ENCODE peak calls at places on chromosome 15, in ten cellular contexts. V is left lung, J is HCT116, H is heart right ventricle, N is A549, O is heart left ventricle, A is K562, L is upper lobe of right lung, R is upper lobe of left lung, X is PC-3. T is an unnamed sample.

GRCh38 chr15:25427861-25428260 is 11.0 kb downstream of the UBE3A start:
- ATAC-seq in V (no peak), J (no peak), H (no peak), N (no peak), O (no peak), A (peak; percentile 75), L (no peak), R (no peak), X (no peak), T (no peak)

GRCh38 chr15:85657132-85657531 is 137.6 kb downstream of the KLHL25 start:
- ATAC-seq in V (no peak), J (no peak), H (no peak), N (no peak), O (no peak), A (no peak), L (no peak), R (no peak), X (no peak), T (no peak)

GRCh38 chr15:61828008-61828407 is 232.2 kb downstream of the VPS13C start:
- ATAC-seq in V (no peak), J (peak; percentile 64), H (no peak), N (peak; percentile 54), O (no peak), A (peak; percentile 87), L (no peak), R (no peak), X (no peak), T (no peak)

GRCh38 chr15:77347197-77347596 is 72.7 kb downstream of the PEAK1 start:
- ATAC-seq in V (no peak), J (no peak), H (peak; percentile 28), N (no peak), O (no peak), A (no peak), L (no peak), R (no peak), X (peak; percentile 56), T (no peak)

GRCh38 chr15:56233549-56233948 is 10.1 kb downstream of the RFX7 start:
- ATAC-seq in V (no peak), J (no peak), H (no peak), N (no peak), O (no peak), A (no peak), L (no peak), R (no peak), X (no peak), T (no peak)

GRCh38 chr15:92624401-92624991 is 31.1 kb downstream of the FAM174B start:
- ATAC-seq in V (peak; percentile 53), J (no peak), H (peak; percentile 90), N (no peak), O (peak; percentile 79), A (no peak), L (peak; percentile 62), R (peak; percentile 54), X (no peak), T (peak; percentile 85)

GRCh38 chr15:93235926-93236781 is 147.1 kb upstream of the RGMA start:
- ATAC-seq in V (peak; percentile 92), J (no peak), H (peak; percentile 84), N (no peak), O (peak; percentile 90), A (no peak), L (peak; percentile 97), R (peak; percentile 95), X (no peak), T (peak; percentile 83)

GRCh38 chr15:88982946-88983342 is 69.8 kb upstream of the MFGE8 start:
- ATAC-seq in V (no peak), J (no peak), H (no peak), N (peak; percentile 16), O (no peak), A (no peak), L (no peak), R (no peak), X (no peak), T (no peak)

GRCh38 chr15:84788500-84788899 is 28.7 kb upstream of the ALPK3 start:
- ATAC-seq in V (no peak), J (no peak), H (no peak), N (no peak), O (no peak), A (no peak), L (no peak), R (no peak), X (no peak), T (no peak)

GRCh38 chr15:59360896-59361295 is 11.8 kb downstream of the MYO1E start:
- ATAC-seq in V (peak; percentile 12), J (no peak), H (no peak), N (no peak), O (no peak), A (no peak), L (peak; percentile 52), R (no peak), X (no peak), T (no peak)

GRCh38 chr15:59364238-59364637 is 8.4 kb downstream of the MYO1E start:
- ATAC-seq in V (peak; percentile 64), J (peak; percentile 37), H (no peak), N (no peak), O (peak; percentile 50), A (no peak), L (peak; percentile 87), R (peak; percentile 64), X (peak; percentile 81), T (no peak)

GRCh38 chr15:59362339-59362738 is 10.3 kb downstream of the MYO1E start:
- ATAC-seq in V (no peak), J (no peak), H (no peak), N (no peak), O (no peak), A (no peak), L (no peak), R (no peak), X (no peak), T (no peak)

GRCh38 chr15:59355730-59356129 is 16.9 kb downstream of the MYO1E start:
- ATAC-seq in V (no peak), J (no peak), H (no peak), N (no peak), O (no peak), A (no peak), L (no peak), R (no peak), X (no peak), T (no peak)

GRCh38 chr15:59360305-59360704 is 12.4 kb downstream of the MYO1E start:
- ATAC-seq in V (no peak), J (peak; percentile 55), H (no peak), N (peak; percentile 80), O (no peak), A (peak; percentile 56), L (no peak), R (no peak), X (no peak), T (no peak)
- H3K27ac ChIP-seq in V (no peak overlapping the region), J (no peak overlapping the region), H (no peak overlapping the region), N (no peak overlapping the region), O (no peak overlapping the region), A (no peak overlapping the region), L (no peak overlapping the region), R (no peak overlapping the region), X (no peak overlapping the region), T (no peak overlapping the region)

GRCh38 chr15:38274135-38274534 is 21.5 kb downstream of the SPRED1 start:
- ATAC-seq in V (peak; percentile 29), J (no peak), H (no peak), N (no peak), O (no peak), A (peak; percentile 65), L (no peak), R (no peak), X (no peak), T (no peak)
- H3K27ac ChIP-seq in V (no peak overlapping the region), J (no peak overlapping the region), H (no peak overlapping the region), N (no peak overlapping the region), O (no peak overlapping the region), A (peak overlapping the region; percentile 5), L (no peak overlapping the region), R (no peak overlapping the region), X (no peak overlapping the region), T (no peak overlapping the region)

GRCh38 chr15:32859996-32860395 is 142.2 kb downstream of the GREM1 start:
- ATAC-seq in V (no peak), J (no peak), H (no peak), N (no peak), O (no peak), A (no peak), L (no peak), R (no peak), X (no peak), T (no peak)
- H3K27ac ChIP-seq in V (no peak overlapping the region), J (no peak overlapping the region), H (no peak overlapping the region), N (no peak overlapping the region), O (no peak overlapping the region), A (no peak overlapping the region), L (no peak overlapping the region), R (no peak overlapping the region), X (no peak overlapping the region), T (no peak overlapping the region)

GRCh38 chr15:31295660-31296059 is 31.0 kb upstream of the KLF13 start:
- ATAC-seq in V (no peak), J (no peak), H (no peak), N (no peak), O (no peak), A (no peak), L (no peak), R (no peak), X (no peak), T (no peak)

GRCh38 chr15:31297221-31297879 is 29.3 kb upstream of the KLF13 start:
- ATAC-seq in V (no peak), J (no peak), H (no peak), N (no peak), O (no peak), A (no peak), L (no peak), R (no peak), X (no peak), T (no peak)

GRCh38 chr15:31297880-31298456 is 28.7 kb upstream of the KLF13 start:
- ATAC-seq in V (no peak), J (no peak), H (no peak), N (no peak), O (no peak), A (peak; percentile 36), L (no peak), R (no peak), X (no peak), T (no peak)

GRCh38 chr15:31298707-31299172 is 27.9 kb upstream of the KLF13 start:
- ATAC-seq in V (no peak), J (no peak), H (no peak), N (no peak), O (no peak), A (peak; percentile 50), L (no peak), R (no peak), X (no peak), T (no peak)

DNA sequence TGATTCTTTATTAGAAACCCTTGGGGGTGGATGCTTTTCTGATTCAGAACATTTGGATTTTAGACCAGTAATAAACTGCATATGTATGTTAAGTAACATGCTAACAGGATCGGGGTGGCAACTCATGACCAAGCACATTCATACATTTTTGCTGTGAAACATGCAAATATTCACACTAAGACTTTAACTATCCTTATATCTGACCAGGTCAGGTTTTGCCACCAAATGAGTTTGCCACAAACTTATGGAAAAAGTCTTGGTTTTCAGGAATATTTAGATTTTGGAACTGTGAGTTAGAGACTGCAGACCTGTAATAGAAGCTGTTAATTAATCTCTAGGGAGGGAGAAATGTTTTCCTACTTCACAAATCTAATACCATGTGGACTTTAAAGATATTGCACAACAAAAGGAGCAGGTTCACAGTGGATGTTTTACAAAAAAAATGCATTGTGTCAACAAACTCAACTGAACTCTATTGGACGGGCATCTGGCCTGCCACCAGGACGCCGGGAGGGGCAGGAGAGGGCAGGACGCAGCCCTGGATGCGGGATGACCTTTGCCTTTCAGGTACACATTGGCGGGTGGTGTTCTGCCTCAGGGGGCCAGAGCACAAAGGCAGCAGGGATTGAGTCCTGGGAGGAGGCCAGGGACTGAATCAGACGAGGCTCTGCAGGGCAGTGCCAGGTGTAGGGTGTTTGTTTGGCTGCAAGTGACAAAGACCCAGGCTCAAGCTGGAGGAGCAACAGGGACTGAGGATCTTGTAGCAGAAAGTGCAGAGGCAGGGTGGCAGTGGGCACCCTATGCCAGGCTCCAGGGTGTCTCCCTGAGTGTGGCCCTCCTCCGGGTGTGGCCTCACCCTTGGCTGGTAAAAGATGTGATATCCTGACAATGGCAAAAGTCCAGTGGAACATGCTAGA is 30.1 kb upstream of the KLF13 start:
- ATAC-seq in V (peak; percentile 87), J (peak; percentile 66), H (peak; percentile 28), N (peak; percentile 81), O (no peak), A (no peak), L (peak; percentile 78), R (peak; percentile 40), X (peak; percentile 87), T (peak; percentile 21)
- H3K27ac ChIP-seq in V (no peak overlapping the region), J (no peak overlapping the region), H (no peak overlapping the region), N (peak overlapping the region; percentile 71), O (no peak overlapping the region), A (no peak overlapping the region), L (no peak overlapping the region), R (peak overlapping the region; percentile 70), X (no peak overlapping the region), T (no peak overlapping the region)

T was measured in gastroesophageal sphincter.